ENCODE peak calls at places on chromosomes 13 and 19, in six cellular contexts. L is stomach, S is H1, C is HCT116, X is upper lobe of left lung, W is K562. O is an unnamed sample.

GRCh38 chr13:109818891-109819290 is 32.5 kb upstream of the IRS2 start:
- DNase-seq in S (no peak), C (no peak), W (no peak), L (no peak), X (no peak), O (no peak)

GRCh38 chr13:41707192-41707858 is 250.0 kb downstream of the RGCC start:
- DNase-seq in X (no peak), C (no peak), L (no peak), W (no peak), S (no peak), O (no peak)

GRCh38 chr19:17069249-17069648 is 6.0 kb downstream of the HAUS8 start:
- DNase-seq in C (no peak), X (no peak), S (no peak), W (no peak), L (no peak), O (no peak)

GRCh38 chr13:28356506-28357064 is 138.3 kb downstream of the FLT1 start:
- DNase-seq in W (no peak), L (no peak), X (no peak), C (no peak), S (no peak), O (no peak)

GRCh38 chr13:74103196-74103595 is 31.0 kb downstream of the KLF12 start:
- DNase-seq in X (no peak), L (no peak), C (no peak), W (no peak), S (no peak), O (no peak)

GRCh38 chr13:24107955-24108614 is 52.4 kb upstream of the SPATA13 start:
- DNase-seq in X (peak), L (no peak), C (no peak), W (no peak), S (no peak), O (no peak)

GRCh38 chr13:27200413-27201066 is 28.9 kb upstream of the USP12 start:
- DNase-seq in C (no peak), L (no peak), X (no peak), S (no peak), W (no peak), O (no peak)

GRCh38 chr13:22112956-22113750 is 442.3 kb downstream of the FGF9 start:
- DNase-seq in S (no peak), X (no peak), C (no peak), L (no peak), W (no peak), O (no peak)

GRCh38 chr13:43520331-43520730 is 266.4 kb downstream of the ENOX1 start:
- DNase-seq in W (no peak), X (no peak), S (no peak), C (no peak), L (no peak), O (no peak)

GRCh38 chr13:43511260-43511970 is 275.4 kb downstream of the ENOX1 start:
- DNase-seq in C (no peak), W (no peak), L (no peak), S (no peak), X (no peak), O (no peak)

GRCh38 chr13:43514326-43514725 is 272.4 kb downstream of the ENOX1 start:
- DNase-seq in L (no peak), C (no peak), X (no peak), S (no peak), W (no peak), O (no peak)

DNA sequence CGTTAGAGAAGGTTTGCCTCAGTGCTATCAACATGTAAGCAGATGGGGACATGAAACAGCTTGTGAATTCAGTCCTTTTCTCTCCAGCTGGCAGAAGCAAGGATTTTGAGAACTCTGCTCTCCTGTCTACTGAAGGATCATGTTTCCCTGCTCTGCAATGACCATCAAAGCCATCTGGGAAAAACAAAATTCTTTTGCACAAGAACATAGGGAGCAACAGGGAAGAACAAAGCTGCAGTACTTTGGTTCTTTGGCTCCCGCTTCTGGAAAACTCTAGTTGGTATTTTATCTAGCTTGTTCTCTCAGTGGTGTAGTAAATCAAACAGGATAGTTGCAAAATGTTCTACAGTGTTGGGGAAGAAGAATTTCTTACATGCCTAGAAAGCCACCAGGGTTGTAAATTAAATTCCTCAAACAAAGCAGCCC is 270.4 kb downstream of the ENOX1 start:
- DNase-seq in W (no peak), X (no peak), C (no peak), L (no peak), S (no peak), O (no peak)
- TF ChIP-seq POLR2AphosphoS5 in W (no peak), X (no peak), C (no peak), L (peak), S (no peak), O (no peak)

DNA sequence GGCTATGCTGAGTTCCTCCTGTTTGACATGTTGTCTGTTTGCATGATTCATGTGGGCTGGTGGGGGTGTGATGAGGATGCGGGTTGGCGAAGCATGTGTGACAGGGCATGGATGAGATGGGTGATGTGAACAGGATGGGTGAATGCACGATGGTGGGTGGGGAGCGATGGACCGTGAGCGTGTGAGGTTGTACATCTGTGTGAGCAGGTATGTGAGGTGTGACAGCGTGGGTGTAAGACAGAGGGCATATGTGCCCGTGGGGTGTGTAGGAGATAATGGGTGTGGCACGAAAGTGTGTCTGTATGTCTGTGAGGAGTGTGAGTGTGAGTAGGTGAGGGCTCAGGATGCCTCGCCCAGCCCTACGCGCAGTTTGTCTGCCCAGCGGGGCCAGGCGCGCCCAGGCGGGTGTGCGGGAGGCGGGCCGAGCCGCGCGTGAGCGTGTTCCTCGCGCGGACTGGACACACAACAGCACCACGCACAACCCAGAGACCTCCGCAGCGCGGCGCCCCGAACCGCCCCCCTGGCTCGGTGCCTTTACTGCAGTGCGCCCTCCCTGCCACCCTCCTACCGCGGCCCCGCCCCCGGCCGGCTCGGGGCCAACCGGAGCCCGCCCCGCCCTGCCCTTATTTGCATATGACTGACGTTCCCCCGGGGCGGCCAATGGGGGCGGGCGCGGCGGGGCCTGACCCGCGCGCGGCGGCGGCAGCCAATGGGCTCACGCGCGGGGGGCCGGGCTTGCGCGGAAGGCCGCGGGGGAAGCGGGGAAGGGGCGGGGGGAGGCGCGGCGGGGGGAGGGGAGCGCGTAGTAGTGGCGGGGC is 14.4 kb downstream of the CIC start:
- DNase-seq in S (no peak), X (peak), W (peak), C (peak), L (peak), O (peak)
- TF ChIP-seq POLR2AphosphoS5 in S (no peak), X (no peak), W (no peak), C (peak), L (no peak), O (peak)

GRCh38 chr19:6110360-6110977 is at the start of gene RFX2:
- DNase-seq in S (peak), C (peak), W (peak), X (peak), L (peak), O (peak)
- TF ChIP-seq POLR2AphosphoS5 in S (no peak), C (peak), W (peak), X (peak), L (peak), O (no peak)

GRCh38 chr19:8503506-8503905 is 1.1 kb upstream of the PRAM1 start:
- DNase-seq in X (no peak), C (no peak), S (no peak), L (no peak), W (no peak), O (no peak)

GRCh38 chr19:8506402-8506957 is 4.0 kb upstream of the PRAM1 start:
- DNase-seq in X (no peak), S (no peak), W (peak), C (no peak), L (no peak), O (no peak)

GRCh38 chr19:8501968-8502367 is 472 bp downstream of the PRAM1 start:
- DNase-seq in W (peak), S (no peak), L (no peak), X (no peak), C (no peak), O (no peak)

GRCh38 chr19:8504171-8504570 is 1.7 kb upstream of the PRAM1 start:
- DNase-seq in L (no peak), C (no peak), X (no peak), W (peak), S (no peak), O (no peak)

DNA sequence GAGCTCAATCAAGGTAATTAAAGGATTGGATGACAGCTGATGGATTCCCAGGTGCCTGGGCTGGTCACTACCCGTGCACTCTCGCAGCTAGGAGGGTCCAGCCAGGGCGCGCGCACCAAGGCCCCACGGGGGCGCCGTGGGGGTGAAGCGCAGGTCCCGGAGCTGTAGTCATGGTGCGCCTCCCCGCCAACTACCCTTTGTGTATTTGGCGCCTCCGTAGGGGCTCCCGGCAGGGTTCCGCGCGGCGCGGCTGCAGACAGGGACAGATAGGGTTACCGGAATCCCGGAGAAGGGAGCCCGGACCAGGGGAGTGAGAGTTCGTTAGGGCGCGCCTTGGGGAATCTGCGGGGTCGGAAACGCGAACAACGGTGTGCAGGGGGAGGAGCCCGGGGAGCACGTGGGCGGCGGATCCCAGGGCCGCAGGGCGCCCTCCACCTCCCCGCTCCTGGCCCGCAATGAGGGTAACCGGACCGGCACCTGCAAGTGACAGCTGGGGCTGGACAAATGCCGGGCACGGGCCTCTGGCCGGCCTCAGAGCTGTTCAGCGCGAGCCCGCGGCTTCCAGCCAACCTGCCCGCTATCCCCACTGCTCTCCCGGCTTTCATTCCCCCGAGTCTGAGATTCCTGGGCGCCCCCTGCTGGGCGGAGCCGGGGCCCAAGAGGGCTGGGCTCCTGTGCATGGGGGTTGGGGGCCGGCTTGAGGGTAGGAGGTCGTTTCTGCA is 3.4 kb upstream of the PRAM1 start:
- DNase-seq in L (peak), W (peak), C (no peak), S (peak), X (peak), O (peak)
- TF ChIP-seq POLR2AphosphoS5 in L (no peak), W (peak), C (peak), S (no peak), X (no peak), O (peak)

DNA sequence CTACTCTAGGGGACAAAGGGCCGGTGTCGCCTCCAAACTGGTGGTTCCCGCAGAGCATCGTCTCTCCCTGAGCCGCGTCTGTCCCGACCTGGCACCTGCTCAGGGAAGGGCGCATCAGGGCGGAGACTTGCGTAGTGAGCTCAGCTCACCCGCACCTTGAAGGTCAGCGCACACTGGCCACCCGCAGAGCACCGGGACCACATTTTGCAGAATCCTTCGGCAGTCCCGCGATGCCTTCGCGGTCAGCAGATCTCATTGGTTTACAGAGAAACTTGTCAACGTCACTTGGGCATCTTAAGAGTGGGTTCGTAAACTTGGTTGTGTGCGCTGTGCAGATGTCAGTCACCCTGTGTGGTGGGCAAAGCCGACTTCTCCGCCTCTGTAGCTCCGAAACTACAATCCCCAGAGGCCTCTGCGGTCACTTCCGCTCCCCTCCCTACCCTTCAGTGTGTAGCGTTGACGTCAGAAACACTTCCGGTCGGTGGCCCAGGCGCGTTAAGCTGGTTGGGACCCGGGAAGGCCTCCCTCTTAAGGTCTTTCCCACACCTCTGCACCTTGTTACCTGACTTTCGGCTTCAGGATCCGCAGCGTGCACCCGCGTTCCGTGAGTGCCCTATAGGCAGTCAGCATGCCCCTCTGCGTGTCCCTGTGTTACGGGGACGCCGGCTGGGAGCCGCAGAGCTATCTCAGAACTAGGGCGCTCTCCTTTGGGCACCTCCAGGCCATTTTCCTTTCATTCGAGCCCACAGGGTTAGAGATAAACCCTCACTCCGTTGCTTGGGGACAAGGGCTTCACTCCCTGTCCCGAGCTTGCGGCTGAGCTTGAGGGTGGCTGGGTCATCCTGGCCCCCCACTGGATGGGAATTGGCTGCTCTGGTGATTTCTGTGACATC is 36.5 kb upstream of the ZNF527 start:
- DNase-seq in C (no peak), L (peak), S (peak), X (peak), W (peak), O (peak)
- TF ChIP-seq POLR2AphosphoS5 in C (no peak), L (peak), S (peak), X (peak), W (no peak), O (peak)

GRCh38 chr13:50310734-50311133 is 295.5 kb downstream of the KCNRG start:
- DNase-seq in X (no peak), S (no peak), W (no peak), L (no peak), C (no peak), O (no peak)
- TF ChIP-seq POLR2AphosphoS5 in X (no peak), S (no peak), W (no peak), L (no peak), C (no peak), O (no peak)

DNA sequence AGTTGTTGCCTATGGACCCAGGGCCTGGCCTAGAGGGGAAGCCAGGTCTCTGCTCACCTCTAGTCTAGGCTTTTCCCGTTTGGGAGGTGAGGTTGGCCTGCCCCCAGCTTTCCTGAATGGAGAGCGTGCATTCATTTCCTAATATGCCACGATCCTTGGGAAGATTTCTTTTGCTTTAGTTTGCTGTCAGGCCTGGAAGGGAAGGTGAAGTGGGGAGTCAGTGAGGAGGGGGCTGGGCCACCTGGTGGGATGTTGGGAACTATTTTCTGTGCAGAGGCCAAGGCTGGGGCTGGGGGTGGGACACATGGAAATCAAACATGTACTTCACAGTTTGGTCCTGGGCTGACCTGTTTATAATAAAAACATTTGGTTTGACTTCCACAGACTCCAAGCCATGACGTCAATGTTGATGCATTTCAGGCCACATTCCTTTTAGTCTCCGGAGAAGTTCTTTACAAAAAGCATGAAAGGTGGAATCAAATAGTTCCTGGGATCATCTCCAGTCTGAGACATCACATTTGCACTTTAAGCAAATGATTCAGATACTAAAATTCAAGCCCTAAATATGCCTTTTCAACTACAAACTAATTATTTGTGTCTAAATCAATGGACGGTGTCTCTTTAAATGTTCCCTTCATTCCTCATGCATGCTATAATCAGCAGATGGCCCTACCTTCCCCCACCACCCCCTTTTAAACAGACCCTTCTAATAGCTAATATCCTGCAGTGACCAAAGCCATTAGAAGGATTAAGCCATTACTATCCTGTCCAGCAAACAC is 41.5 kb upstream of the MEDAG start:
- DNase-seq in C (no peak), L (no peak), S (no peak), X (no peak), W (no peak), O (no peak)
- TF ChIP-seq POLR2AphosphoS5 in C (no peak), L (no peak), S (no peak), X (no peak), W (no peak), O (no peak)

DNA sequence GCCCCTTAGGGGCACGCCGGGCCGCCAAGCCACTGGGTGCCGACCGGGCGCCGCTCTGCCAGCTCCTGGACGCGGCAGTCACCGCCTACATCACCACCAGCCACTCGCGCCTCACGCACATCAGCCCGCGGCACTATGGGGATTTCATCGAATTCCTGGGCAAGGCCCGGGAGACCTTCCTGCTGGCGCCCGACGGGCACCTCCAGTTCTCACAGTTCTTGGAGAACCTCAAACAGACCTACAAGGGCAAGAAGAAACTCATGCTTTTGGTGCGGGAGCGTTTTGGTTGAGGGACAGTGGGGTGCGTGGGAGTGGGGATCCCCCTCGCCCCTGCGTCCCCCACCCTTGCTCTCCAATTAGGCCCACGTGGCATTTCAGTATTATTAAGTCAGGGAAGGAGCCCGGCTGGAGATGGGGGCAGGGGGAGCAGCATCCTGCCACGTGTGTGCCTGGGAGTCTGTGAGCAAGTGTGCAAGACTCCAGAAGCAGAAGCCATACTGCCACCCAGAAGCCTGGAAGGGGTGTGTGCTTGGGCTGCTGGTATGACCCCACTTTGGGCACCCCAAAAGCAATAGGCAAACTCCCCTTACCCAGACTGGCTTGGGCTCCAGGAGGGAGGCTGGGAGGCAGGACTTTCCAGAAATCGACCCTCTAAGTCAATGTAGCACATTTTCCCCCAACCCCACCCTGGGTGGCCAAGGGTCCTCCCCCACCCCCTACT is 35.7 kb downstream of the ZSWIM4 start:
- DNase-seq in W (no peak), S (no peak), C (no peak), X (peak), L (no peak), O (no peak)
- TF ChIP-seq POLR2AphosphoS5 in W (no peak), S (no peak), C (no peak), X (no peak), L (no peak), O (no peak)